ENCODE peak calls at places on chromosome 18, in nine cellular contexts. R, Q, G, M, V, S, Z, D and K are unnamed samples.

GRCh38 chr18:5137261-5137660 is 59.8 kb downstream of the AKAIN1 start:
- DNase-seq in Z (no peak), G (peak; percentile 67), R (no peak), D (no peak), V (no peak), M (no peak), S (no peak), Q (no peak), K (no peak)

GRCh38 chr18:63788447-63789096 is 13.4 kb downstream of the SERPINB7 start:
- DNase-seq in Z (no peak), V (peak; percentile 1), G (no peak), R (peak; percentile 55), M (peak; percentile 88), S (peak; percentile 93), D (no peak), Q (no peak), K (no peak)

GRCh38 chr18:906416-907170 is 1.9 kb downstream of the ADCYAP1 start:
- DNase-seq in D (no peak), Z (no peak), G (no peak), Q (no peak), M (no peak), R (no peak), V (no peak), S (no peak), K (no peak)

GRCh38 chr18:51133580-51134160 is 63.8 kb downstream of the MEX3C start:
- DNase-seq in R (no peak), Z (no peak), V (no peak), G (peak; percentile 75), D (no peak), M (no peak), S (no peak), Q (no peak), K (no peak)

GRCh38 chr18:48649231-48649630 is 110.4 kb downstream of the CTIF start:
- DNase-seq in M (no peak), V (no peak), R (no peak), Z (no peak), D (no peak), S (no peak), Q (peak; percentile 61), G (no peak), K (no peak)

GRCh38 chr18:577606-578005 is 2.6 kb upstream of the CETN1 start:
- DNase-seq in Q (no peak), Z (no peak), D (no peak), G (no peak), M (no peak), S (no peak), R (no peak), V (no peak), K (no peak)

GRCh38 chr18:8696749-8697211 is 8.6 kb upstream of the MTCL1 start:
- DNase-seq in D (peak; percentile 56), M (peak; percentile 63), Z (peak; percentile 62), G (peak; percentile 89), V (peak; percentile 74), S (peak; percentile 69), R (peak; percentile 89), Q (no peak), K (peak; percentile 62)

GRCh38 chr18:33440011-33440383 is 524 bp downstream of the CCDC178 start:
- DNase-seq in D (no peak), M (no peak), S (no peak), Q (peak; percentile 31), Z (no peak), G (peak; percentile 65), V (no peak), R (no peak), K (no peak)

GRCh38 chr18:45962866-45963265 is 4.3 kb downstream of the EPG5 start:
- DNase-seq in Q (no peak), D (no peak), Z (peak; percentile 48), G (no peak), V (no peak), S (peak; percentile 93), R (no peak), M (peak; percentile 76), K (peak; percentile 52)

GRCh38 chr18:47978603-47979002 is 48.1 kb upstream of the SMAD2 start:
- DNase-seq in M (no peak), D (no peak), G (no peak), V (no peak), S (no peak), Q (no peak), Z (no peak), R (no peak), K (no peak)

GRCh38 chr18:47800756-47801155 is 129.7 kb downstream of the SMAD2 start:
- DNase-seq in V (no peak), D (no peak), R (no peak), Q (no peak), M (no peak), S (no peak), G (no peak), Z (no peak), K (no peak)

GRCh38 chr18:69444221-69444620 is 43.5 kb downstream of the DOK6 start:
- DNase-seq in R (no peak), D (no peak), Z (no peak), M (no peak), Q (no peak), S (no peak), G (no peak), V (no peak), K (no peak)

GRCh38 chr18:32200766-32201165 is 10.9 kb downstream of the MEP1B start:
- DNase-seq in G (no peak), S (no peak), Q (peak; percentile 47), R (no peak), M (no peak), D (no peak), V (no peak), Z (no peak), K (no peak)

GRCh38 chr18:12827588-12827987 is 56.4 kb downstream of the PTPN2 start:
- DNase-seq in V (no peak), G (no peak), D (no peak), S (no peak), Q (no peak), Z (no peak), M (no peak), R (no peak), K (no peak)

GRCh38 chr18:31301201-31301655 is 16.7 kb upstream of the DSG1 start:
- DNase-seq in M (peak; percentile 27), V (no peak), Q (no peak), R (no peak), G (no peak), Z (no peak), S (no peak), D (no peak), K (no peak)

GRCh38 chr18:79030680-79031079 is 38.5 kb upstream of the ATP9B start:
- DNase-seq in M (no peak), Z (no peak), S (no peak), G (no peak), V (no peak), R (no peak), Q (no peak), D (no peak), K (no peak)

GRCh38 chr18:74524097-74524496 is 10.2 kb upstream of the CNDP1 start:
- DNase-seq in M (peak; percentile 8), G (no peak), V (no peak), R (no peak), D (no peak), Q (peak; percentile 7), Z (no peak), S (no peak), K (no peak)

GRCh38 chr18:22563098-22563707 is 145.5 kb upstream of the CTAGE1 start:
- DNase-seq in R (no peak), Q (peak; percentile 36), Z (no peak), D (no peak), S (peak; percentile 89), V (no peak), M (peak; percentile 90), G (no peak), K (no peak)

GRCh38 chr18:50970006-50970405 is 2.2 kb downstream of the ELAC1 start:
- DNase-seq in D (no peak), M (no peak), Q (no peak), R (no peak), S (no peak), Z (no peak), V (no peak), G (peak; percentile 64), K (no peak)

GRCh38 chr18:3923750-3924149 is 473.8 kb downstream of the TGIF1 start:
- DNase-seq in V (no peak), D (no peak), M (peak; percentile 4), R (no peak), Z (no peak), S (peak; percentile 75), Q (no peak), G (no peak), K (no peak)

GRCh38 chr18:6605115-6605869 is 124.2 kb upstream of the ARHGAP28 start:
- DNase-seq in M (no peak), S (peak; percentile 38), Q (no peak), D (no peak), V (no peak), R (no peak), G (no peak), Z (no peak), K (no peak)

GRCh38 chr18:24402209-24402785 is 4.7 kb upstream of the OSBPL1A start:
- DNase-seq in V (no peak), Z (no peak), S (no peak), M (no peak), Q (no peak), R (no peak), D (no peak), G (no peak), K (no peak)

GRCh38 chr18:75828379-75828778 is 400.9 kb upstream of the SMIM21 start:
- DNase-seq in G (no peak), R (no peak), V (no peak), M (no peak), S (no peak), Q (no peak), Z (no peak), D (no peak), K (no peak)

GRCh38 chr18:36155960-36156757 is 26.5 kb downstream of the ELP2 start:
- DNase-seq in S (peak; percentile 63), G (no peak), D (no peak), M (no peak), Q (no peak), R (no peak), V (no peak), Z (no peak), K (no peak)

GRCh38 chr18:62663731-62664336 is 51.5 kb upstream of the PHLPP1 start:
- DNase-seq in Z (no peak), D (no peak), V (no peak), R (no peak), M (peak; percentile 82), S (peak; percentile 94), Q (no peak), G (no peak), K (no peak)

GRCh38 chr18:28411806-28412205 is 234.9 kb upstream of the CDH2 start:
- DNase-seq in V (no peak), S (peak; percentile 59), D (no peak), G (peak; percentile 82), M (no peak), Q (no peak), Z (no peak), R (no peak), K (no peak)

GRCh38 chr18:63317982-63318881 is 1.3 kb downstream of the BCL2 start:
- DNase-seq in D (peak; percentile 57), M (no peak), R (peak; percentile 90), Z (peak; percentile 85), S (no peak), G (peak; percentile 80), V (peak; percentile 83), Q (peak; percentile 75), K (peak; percentile 81)

GRCh38 chr18:45667056-45667455 is 51.8 kb downstream of the SLC14A2 start:
- DNase-seq in Z (no peak), M (no peak), S (peak; percentile 13), G (no peak), V (no peak), R (no peak), D (no peak), Q (no peak), K (no peak)

GRCh38 chr18:76144844-76145243 is 350.2 kb downstream of the ZNF516 start:
- DNase-seq in S (no peak), V (no peak), R (no peak), D (no peak), M (no peak), Q (no peak), G (no peak), Z (no peak), K (no peak)

GRCh38 chr18:36247036-36247435 is 50.5 kb upstream of the FHOD3 start:
- DNase-seq in R (no peak), G (no peak), D (no peak), V (no peak), M (no peak), S (peak; percentile 85), Q (no peak), Z (no peak), K (no peak)